ENCODE peak calls at places on chromosomes 1 and 21, in nine cellular contexts. H is left ventricle myocardium inferior, S is HAP-1, X is psoas muscle, N is sciatic nerve, B is HFF-Myc, M is HEK293T, Z is NCI-H2081, D is chondrocyte. E is an unnamed sample.

GRCh38 chr21:41160036-41160435 is 7.9 kb upstream of the BACE2 start:
- DNase-seq in H (no peak), S (no peak), X (no peak), N (no peak), B (no peak), M (no peak), Z (no peak), D (no peak), E (no peak)

GRCh38 chr21:29578306-29578705 is 279.6 kb downstream of the BACH1 start:
- DNase-seq in H (no peak), S (no peak), X (no peak), N (no peak), B (no peak), M (no peak), Z (no peak), D (no peak), E (no peak)

GRCh38 chr1:100506221-100506620 is 31.7 kb upstream of the GPR88 start:
- DNase-seq in H (no peak), S (no peak), X (no peak), N (no peak), B (no peak), M (no peak), Z (no peak), D (no peak), E (no peak)

GRCh38 chr1:43062527-43063080 is 103.9 kb upstream of the SLC2A1 start:
- DNase-seq in H (no peak), S (no peak), X (no peak), N (no peak), B (no peak), M (no peak), Z (no peak), D (no peak), E (no peak)

GRCh38 chr1:152501704-152502103 is 8.9 kb upstream of the LCE5A start:
- DNase-seq in H (no peak), S (no peak), X (no peak), N (no peak), B (no peak), M (no peak), Z (no peak), D (no peak), E (no peak)

GRCh38 chr1:190737191-190737590 is 259.5 kb upstream of the BRINP3 start:
- DNase-seq in H (no peak), S (no peak), X (no peak), N (no peak), B (no peak), M (no peak), Z (no peak), D (no peak), E (no peak)

GRCh38 chr1:208239518-208240381 is 4.4 kb downstream of the PLXNA2 start:
- DNase-seq in H (no peak), S (no peak), X (no peak), N (no peak), B (no peak), M (no peak), Z (no peak), D (no peak), E (no peak)

GRCh38 chr1:114218397-114219237 is 64.9 kb upstream of the SYT6 start:
- DNase-seq in H (no peak), S (no peak), X (no peak), N (no peak), B (peak; percentile 15), M (no peak), Z (no peak), D (no peak), E (no peak)

GRCh38 chr1:3032970-3033794 is 11.9 kb downstream of the ACTRT2 start:
- DNase-seq in H (no peak), S (no peak), X (no peak), N (peak; percentile 45), B (no peak), M (no peak), Z (no peak), D (no peak), E (no peak)

GRCh38 chr1:200850554-200850953 is 22.2 kb upstream of the GPR25 start:
- DNase-seq in H (no peak), S (no peak), X (no peak), N (no peak), B (no peak), M (no peak), Z (no peak), D (no peak), E (no peak)

GRCh38 chr1:9792156-9793042 is 31.4 kb downstream of the CLSTN1 start:
- DNase-seq in H (no peak), S (no peak), X (peak; percentile 73), N (no peak), B (no peak), M (peak; percentile 68), Z (peak; percentile 93), D (no peak), E (no peak)

GRCh38 chr1:184002071-184002470 is 35.5 kb downstream of the COLGALT2 start:
- DNase-seq in H (no peak), S (peak; percentile 97), X (no peak), N (no peak), B (peak; percentile 57), M (no peak), Z (no peak), D (no peak), E (peak; percentile 65)

GRCh38 chr1:223819730-223820514 is 25.8 kb downstream of the TP53BP2 start:
- DNase-seq in H (no peak), S (no peak), X (no peak), N (no peak), B (no peak), M (no peak), Z (no peak), D (no peak), E (no peak)

GRCh38 chr21:46217511-46218196 is 10.9 kb downstream of the LSS start:
- DNase-seq in H (no peak), S (no peak), X (no peak), N (no peak), B (no peak), M (no peak), Z (no peak), D (peak; percentile 92), E (no peak)

GRCh38 chr1:110766336-110766647 is 91.6 kb upstream of the KCNA3 start:
- DNase-seq in H (no peak), S (no peak), X (no peak), N (no peak), B (no peak), M (no peak), Z (no peak), D (no peak), E (no peak)

GRCh38 chr1:234925440-234926251 is 203.0 kb downstream of the TOMM20 start:
- DNase-seq in H (no peak), S (no peak), X (no peak), N (peak; percentile 47), B (peak; percentile 95), M (no peak), Z (no peak), D (no peak), E (peak; percentile 64)

GRCh38 chr21:36459098-36459497 is 20.8 kb downstream of the CLDN14 start:
- DNase-seq in H (no peak), S (no peak), X (no peak), N (no peak), B (no peak), M (no peak), Z (no peak), D (no peak), E (no peak)

GRCh38 chr1:51313268-51313852 is 17.0 kb downstream of the TTC39A start:
- DNase-seq in H (no peak), S (no peak), X (no peak), N (no peak), B (no peak), M (peak; percentile 31), Z (no peak), D (peak; percentile 50), E (no peak)

GRCh38 chr1:212125654-212126053 is 90.1 kb downstream of the DTL start:
- DNase-seq in H (no peak), S (no peak), X (no peak), N (no peak), B (no peak), M (no peak), Z (no peak), D (no peak), E (no peak)

GRCh38 chr1:63710776-63711175 is 63.0 kb upstream of the ROR1 start:
- DNase-seq in H (no peak), S (no peak), X (no peak), N (no peak), B (no peak), M (no peak), Z (no peak), D (no peak), E (no peak)

GRCh38 chr1:24507423-24507804 is 4.8 kb downstream of the RCAN3 start:
- DNase-seq in H (no peak), S (no peak), X (no peak), N (no peak), B (no peak), M (no peak), Z (peak; percentile 44), D (no peak), E (no peak)

GRCh38 chr1:12616709-12617373 is 1.2 kb downstream of the DHRS3 start:
- DNase-seq in H (peak; percentile 39), S (peak; percentile 7), X (peak; percentile 80), N (no peak), B (no peak), M (no peak), Z (peak; percentile 5), D (no peak), E (no peak)

GRCh38 chr1:168360151-168360550 is 79.5 kb downstream of the TBX19 start:
- DNase-seq in H (no peak), S (no peak), X (no peak), N (no peak), B (no peak), M (no peak), Z (no peak), D (no peak), E (no peak)

GRCh38 chr1:232949636-232950196 is 695 bp upstream of the NTPCR start:
- DNase-seq in H (no peak), S (no peak), X (no peak), N (no peak), B (no peak), M (no peak), Z (no peak), D (no peak), E (no peak)

GRCh38 chr1:240484804-240485441 is 127.0 kb downstream of the GREM2 start:
- DNase-seq in H (no peak), S (no peak), X (no peak), N (no peak), B (no peak), M (no peak), Z (no peak), D (no peak), E (no peak)

GRCh38 chr1:199173356-199173755 is 534.5 kb downstream of the PTPRC start:
- DNase-seq in H (no peak), S (no peak), X (no peak), N (no peak), B (no peak), M (no peak), Z (no peak), D (no peak), E (no peak)

GRCh38 chr1:68917456-68917855 is 420.6 kb upstream of the DEPDC1 start:
- DNase-seq in H (no peak), S (no peak), X (no peak), N (no peak), B (no peak), M (no peak), Z (no peak), D (no peak), E (no peak)

GRCh38 chr1:99727575-99728190 is 38.8 kb downstream of the FRRS1 start:
- DNase-seq in H (no peak), S (no peak), X (no peak), N (no peak), B (no peak), M (no peak), Z (no peak), D (no peak), E (no peak)

GRCh38 chr21:45269861-45270260 is 17.8 kb downstream of the POFUT2 start:
- DNase-seq in H (no peak), S (no peak), X (no peak), N (no peak), B (no peak), M (no peak), Z (no peak), D (peak; percentile 89), E (no peak)

GRCh38 chr21:39265603-39266002 is 47.8 kb downstream of the BRWD1 start:
- DNase-seq in H (no peak), S (no peak), X (no peak), N (no peak), B (no peak), M (no peak), Z (no peak), D (no peak), E (no peak)

GRCh38 chr21:31164713-31165694 is 126.7 kb upstream of the KRTAP19-8 start:
- DNase-seq in H (no peak), S (no peak), X (no peak), N (no peak), B (no peak), M (no peak), Z (no peak), D (no peak), E (no peak)